ENCODE peak calls at places on chromosome 21, in seven cellular contexts. C, Y, R, I, M, Q and L are unnamed samples.

GRCh38 chr21:40166291-40166843 is 299.1 kb downstream of the PCP4 start:
- DNase-seq in R (no peak), I (peak; percentile 9), Q (no peak), C (no peak), M (no peak), Y (peak; percentile 69), L (no peak)

GRCh38 chr21:16775056-16775455 is 737.8 kb upstream of the CXADR start:
- DNase-seq in I (no peak), Q (no peak), C (no peak), R (no peak), M (peak; percentile 27), Y (peak; percentile 14), L (no peak)

GRCh38 chr21:34552324-34553198 is 40.6 kb upstream of the KCNE1 start:
- DNase-seq in Y (no peak), C (no peak), I (no peak), Q (peak; percentile 90), R (no peak), M (no peak), L (peak; percentile 19)

GRCh38 chr21:24781146-24781545 is 826.1 kb downstream of the MRPL39 start:
- DNase-seq in M (no peak), C (no peak), R (no peak), I (no peak), Y (no peak), Q (no peak), L (no peak)

GRCh38 chr21:44995257-44995941 is 55.6 kb downstream of the SLX9 start:
- DNase-seq in M (no peak), Y (no peak), R (no peak), I (no peak), C (no peak), Q (no peak), L (no peak)

GRCh38 chr21:43731476-43731875 is 12.5 kb downstream of the PDXK start:
- DNase-seq in R (no peak), M (no peak), C (no peak), Y (no peak), Q (peak; percentile 22), I (no peak), L (no peak)

GRCh38 chr21:29238052-29238966 is 60.4 kb upstream of the BACH1 start:
- DNase-seq in Q (peak; percentile 49), M (no peak), C (peak; percentile 54), I (no peak), R (no peak), Y (no peak), L (no peak)

GRCh38 chr21:26966978-26967913 is at the start of gene ADAMTS5:
- DNase-seq in Y (peak; percentile 90), C (peak; percentile 69), M (peak; percentile 52), R (no peak), I (peak; percentile 42), Q (peak; percentile 87), L (peak; percentile 88)

GRCh38 chr21:36478207-36478701 is 1.7 kb downstream of the CLDN14 start:
- DNase-seq in C (peak; percentile 88), M (no peak), I (no peak), Q (peak; percentile 98), Y (peak; percentile 52), R (no peak), L (peak; percentile 78)

GRCh38 chr21:44458971-44459711 is 3.8 kb downstream of the LRRC3 start:
- DNase-seq in R (no peak), C (no peak), M (no peak), Y (no peak), Q (no peak), I (no peak), L (no peak)

GRCh38 chr21:35855463-35855862 is 204.9 kb downstream of the SETD4 start:
- DNase-seq in R (no peak), I (no peak), Y (no peak), M (no peak), Q (no peak), C (peak; percentile 30), L (no peak)

GRCh38 chr21:38937286-38937790 is 131.6 kb downstream of the ETS2 start:
- DNase-seq in Q (peak; percentile 65), C (no peak), M (no peak), I (no peak), Y (no peak), R (no peak), L (peak; percentile 38)
- H2BK120ac ChIP-seq in Q (no peak overlapping the region), C (no peak overlapping the region), M (no peak overlapping the region), I (no peak overlapping the region), Y (no peak overlapping the region), R (no peak overlapping the region), L (no peak overlapping the region)

GRCh38 chr21:41425588-41425953 is 468 bp upstream of the MX1 start:
- DNase-seq in Q (no peak), M (no peak), Y (no peak), I (no peak), R (no peak), C (no peak), L (no peak)
- H3K9ac ChIP-seq in Q (no peak overlapping the region), M (no peak overlapping the region), Y (no peak overlapping the region), I (no peak overlapping the region), R (no peak overlapping the region), C (no peak overlapping the region), L (peak overlapping the region; percentile 92)

DNA sequence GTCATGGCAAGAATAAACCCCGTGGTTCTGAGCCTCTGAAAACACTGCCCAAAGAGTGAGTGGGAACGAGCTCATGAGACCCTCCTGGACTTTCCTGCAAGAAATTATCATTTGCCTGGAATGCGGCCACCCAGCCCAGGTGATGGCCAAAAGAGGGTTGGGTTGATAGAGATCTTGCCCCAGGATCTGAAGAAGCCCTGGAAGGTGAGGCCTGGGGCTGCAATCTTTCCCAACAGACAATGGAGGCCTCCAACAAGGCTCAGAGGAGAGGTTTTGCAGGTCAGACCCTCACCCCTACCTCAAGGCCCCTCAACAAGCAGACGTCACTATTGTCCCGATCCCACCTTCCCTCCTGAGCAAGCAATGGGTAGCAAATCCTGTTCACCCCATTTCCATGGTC is 106.0 kb upstream of the SOD1 start:
- DNase-seq in Y (no peak), M (no peak), R (no peak), C (no peak), I (no peak), Q (peak; percentile 62), L (no peak)
- H3K4ac ChIP-seq in Y (no peak overlapping the region), M (no peak overlapping the region), R (no peak overlapping the region), C (no peak overlapping the region), I (no peak overlapping the region), Q (peak overlapping the region; percentile 14), L (no peak overlapping the region)

GRCh38 chr21:15061747-15062146 is 3.1 kb downstream of the NRIP1 start:
- DNase-seq in R (no peak), C (no peak), Y (no peak), Q (no peak), I (no peak), M (no peak), L (no peak)

GRCh38 chr21:15062566-15062965 is 2.2 kb downstream of the NRIP1 start:
- DNase-seq in R (no peak), M (no peak), Y (no peak), I (no peak), C (no peak), Q (no peak), L (peak; percentile 13)

GRCh38 chr21:15063821-15064575 is 802 bp downstream of the NRIP1 start:
- DNase-seq in Y (peak; percentile 67), Q (peak; percentile 46), R (no peak), I (no peak), C (no peak), M (peak; percentile 46), L (peak; percentile 58)

GRCh38 chr21:15064576-15065380 is at the start of gene NRIP1:
- DNase-seq in Y (peak; percentile 94), C (peak; percentile 87), R (no peak), Q (peak; percentile 92), I (peak; percentile 86), M (peak; percentile 72), L (peak; percentile 94)

GRCh38 chr21:15063081-15063820 is 1.5 kb downstream of the NRIP1 start:
- DNase-seq in Y (peak; percentile 47), M (no peak), C (peak; percentile 18), R (no peak), Q (no peak), I (no peak), L (peak; percentile 36)
- H2BK120ac ChIP-seq in Y (no peak overlapping the region), M (no peak overlapping the region), C (peak overlapping the region; percentile 66), R (no peak overlapping the region), Q (no peak overlapping the region), I (no peak overlapping the region), L (no peak overlapping the region)

DNA sequence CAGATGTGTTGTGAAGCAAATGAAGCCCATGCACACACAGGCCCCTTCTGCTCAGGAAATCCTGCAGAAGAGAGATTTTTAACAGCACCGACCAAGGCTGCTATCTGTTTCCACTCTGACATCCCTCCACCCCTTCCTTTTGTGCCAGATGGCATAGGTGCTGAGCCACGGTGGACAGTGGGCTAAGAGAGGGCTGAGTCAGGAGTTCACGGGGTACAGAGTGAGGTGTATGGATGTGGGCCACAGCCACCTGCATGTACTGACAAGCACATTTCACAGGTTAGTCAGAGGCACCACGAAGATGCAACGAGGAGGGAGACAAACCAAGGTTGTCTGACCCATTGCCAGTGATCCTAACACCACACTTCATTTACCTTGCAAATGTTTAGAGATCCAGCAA is 9.5 kb downstream of the RSPH1 start:
- DNase-seq in Q (no peak), M (no peak), Y (no peak), C (no peak), I (no peak), R (no peak), L (no peak)
- H3K9ac ChIP-seq in Q (no peak overlapping the region), M (no peak overlapping the region), Y (no peak overlapping the region), C (no peak overlapping the region), I (no peak overlapping the region), R (no peak overlapping the region), L (no peak overlapping the region)

GRCh38 chr21:18023099-18023498 is 203.9 kb upstream of the C21orf91 start:
- DNase-seq in Q (no peak), I (no peak), Y (peak; percentile 24), M (peak; percentile 31), R (no peak), C (no peak), L (no peak)
- H3K4ac ChIP-seq in Q (no peak overlapping the region), I (no peak overlapping the region), Y (no peak overlapping the region), M (no peak overlapping the region), R (peak overlapping the region; percentile 14), C (no peak overlapping the region), L (no peak overlapping the region)

DNA sequence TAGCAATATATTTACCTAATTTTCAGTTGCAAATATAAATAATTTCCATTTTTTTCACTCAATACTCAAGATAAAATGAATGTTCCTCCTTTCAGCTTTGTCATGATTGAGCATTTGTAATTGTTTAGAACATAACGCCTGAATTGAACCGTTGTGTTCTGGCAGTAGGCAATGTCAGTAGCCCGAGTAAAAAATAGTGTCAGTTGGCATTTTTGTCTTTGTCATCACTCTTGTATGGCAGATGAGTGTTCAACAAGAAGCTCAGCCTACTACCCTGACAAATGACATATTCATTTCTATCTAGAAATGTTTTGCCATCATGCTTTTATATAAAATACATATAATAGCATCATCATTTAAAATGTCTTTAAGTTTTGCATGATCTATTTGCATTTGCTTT is 691.4 kb upstream of the NCAM2 start:
- DNase-seq in Q (no peak), R (no peak), M (no peak), C (no peak), Y (no peak), I (no peak), L (no peak)
- H2BK120ac ChIP-seq in Q (no peak overlapping the region), R (no peak overlapping the region), M (no peak overlapping the region), C (no peak overlapping the region), Y (no peak overlapping the region), I (no peak overlapping the region), L (no peak overlapping the region)